ENCODE peak calls at places on chromosomes 1 and 21, in ten cellular contexts. D, L, H, E, X, V, G, Z, T and Y are unnamed samples.

GRCh38 chr1:228378453-228379164 is 28.0 kb downstream of the TRIM11 start:
- DNase-seq in D (no peak), L (no peak), H (no peak), E (peak; percentile 19), X (peak; percentile 88), V (peak; percentile 76), G (peak; percentile 99), Z (peak; percentile 85), T (peak; percentile 65), Y (peak; percentile 97)

GRCh38 chr1:226432586-226433360 is 24.9 kb upstream of the PARP1 start:
- DNase-seq in D (no peak), L (no peak), H (no peak), E (no peak), X (no peak), V (no peak), G (no peak), Z (no peak), T (no peak), Y (peak; percentile 53)

GRCh38 chr1:108877324-108877812 is 583 bp downstream of the GPSM2 start:
- DNase-seq in D (no peak), L (no peak), H (no peak), E (peak; percentile 43), X (no peak), V (no peak), G (peak; percentile 32), Z (peak; percentile 53), T (no peak), Y (no peak)

GRCh38 chr1:67441183-67441582 is 11.0 kb upstream of the SERBP1 start:
- DNase-seq in D (peak; percentile 55), L (no peak), H (no peak), E (peak; percentile 22), X (no peak), V (no peak), G (no peak), Z (peak; percentile 68), T (peak; percentile 46), Y (no peak)

GRCh38 chr21:33421713-33422393 is 18.6 kb downstream of the IFNGR2 start:
- DNase-seq in D (no peak), L (no peak), H (no peak), E (no peak), X (no peak), V (no peak), G (no peak), Z (no peak), T (no peak), Y (no peak)

GRCh38 chr1:44029260-44029910 is 1.9 kb downstream of the SLC6A9 start:
- DNase-seq in D (no peak), L (no peak), H (no peak), E (no peak), X (peak; percentile 56), V (no peak), G (peak; percentile 83), Z (no peak), T (no peak), Y (no peak)

GRCh38 chr1:65423884-65424655 is 3.6 kb downstream of the LEPR start:
- DNase-seq in D (no peak), L (peak; percentile 40), H (no peak), E (no peak), X (no peak), V (no peak), G (no peak), Z (peak; percentile 87), T (no peak), Y (no peak)

GRCh38 chr1:97906567-97907228 is 14.1 kb downstream of the DPYD start:
- DNase-seq in D (no peak), L (no peak), H (no peak), E (no peak), X (no peak), V (peak; percentile 18), G (no peak), Z (peak; percentile 56), T (no peak), Y (no peak)

GRCh38 chr1:90187186-90187585 is 192.3 kb downstream of the ZNF326 start:
- DNase-seq in D (no peak), L (no peak), H (no peak), E (no peak), X (no peak), V (no peak), G (no peak), Z (no peak), T (no peak), Y (no peak)

GRCh38 chr1:16246961-16247360 is 10.0 kb upstream of the CPLANE2 start:
- DNase-seq in D (no peak), L (no peak), H (no peak), E (no peak), X (no peak), V (no peak), G (no peak), Z (no peak), T (no peak), Y (no peak)

GRCh38 chr1:218366322-218367052 is 21.4 kb downstream of the TGFB2 start:
- DNase-seq in D (no peak), L (no peak), H (no peak), E (no peak), X (no peak), V (no peak), G (no peak), Z (no peak), T (no peak), Y (no peak)

GRCh38 chr1:94672934-94673333 is 131.4 kb upstream of the F3 start:
- DNase-seq in D (no peak), L (no peak), H (no peak), E (no peak), X (no peak), V (no peak), G (no peak), Z (peak; percentile 97), T (no peak), Y (peak; percentile 22)

GRCh38 chr1:95018602-95019369 is 54.0 kb downstream of the ALG14 start:
- DNase-seq in D (no peak), L (no peak), H (no peak), E (no peak), X (no peak), V (no peak), G (no peak), Z (peak; percentile 59), T (no peak), Y (no peak)

GRCh38 chr1:59350521-59350920 is 53.6 kb downstream of the FGGY start:
- DNase-seq in D (no peak), L (no peak), H (no peak), E (no peak), X (no peak), V (no peak), G (no peak), Z (no peak), T (no peak), Y (no peak)

GRCh38 chr1:150161747-150162581 is 12.2 kb downstream of the PLEKHO1 start:
- DNase-seq in D (no peak), L (no peak), H (no peak), E (peak; percentile 70), X (no peak), V (no peak), G (peak; percentile 44), Z (peak; percentile 37), T (no peak), Y (no peak)
- H3K4me3 ChIP-seq in D (peak overlapping the region; percentile 64), L (peak overlapping the region; percentile 56), H (no peak overlapping the region), E (peak overlapping the region; percentile 58), X (no peak overlapping the region), V (no peak overlapping the region), G (peak overlapping the region; percentile 25), Z (no peak overlapping the region), T (no peak overlapping the region), Y (peak overlapping the region; percentile 61)

GRCh38 chr1:39394598-39394997 is 96.8 kb upstream of the BMP8A start:
- DNase-seq in D (no peak), L (no peak), H (no peak), E (peak; percentile 66), X (no peak), V (no peak), G (no peak), Z (no peak), T (no peak), Y (peak; percentile 81)

GRCh38 chr1:39395357-39395831 is 96.0 kb upstream of the BMP8A start:
- DNase-seq in D (no peak), L (no peak), H (no peak), E (peak; percentile 73), X (no peak), V (no peak), G (no peak), Z (peak; percentile 79), T (no peak), Y (peak; percentile 65)

GRCh38 chr1:39396671-39397070 is 94.8 kb upstream of the BMP8A start:
- DNase-seq in D (no peak), L (no peak), H (no peak), E (no peak), X (no peak), V (no peak), G (no peak), Z (peak; percentile 42), T (no peak), Y (no peak)

GRCh38 chr1:39397487-39397886 is 93.9 kb upstream of the BMP8A start:
- DNase-seq in D (no peak), L (no peak), H (no peak), E (no peak), X (no peak), V (no peak), G (no peak), Z (no peak), T (no peak), Y (no peak)

GRCh38 chr1:39398278-39399010 is 93.0 kb upstream of the BMP8A start:
- DNase-seq in D (peak; percentile 60), L (no peak), H (no peak), E (no peak), X (no peak), V (no peak), G (peak; percentile 34), Z (peak; percentile 99), T (peak; percentile 30), Y (peak; percentile 87)
- H3K4me3 ChIP-seq in D (peak overlapping the region; percentile 39), L (no peak overlapping the region), H (no peak overlapping the region), E (no peak overlapping the region), X (no peak overlapping the region), V (no peak overlapping the region), G (no peak overlapping the region), Z (no peak overlapping the region), T (no peak overlapping the region), Y (no peak overlapping the region)

DNA sequence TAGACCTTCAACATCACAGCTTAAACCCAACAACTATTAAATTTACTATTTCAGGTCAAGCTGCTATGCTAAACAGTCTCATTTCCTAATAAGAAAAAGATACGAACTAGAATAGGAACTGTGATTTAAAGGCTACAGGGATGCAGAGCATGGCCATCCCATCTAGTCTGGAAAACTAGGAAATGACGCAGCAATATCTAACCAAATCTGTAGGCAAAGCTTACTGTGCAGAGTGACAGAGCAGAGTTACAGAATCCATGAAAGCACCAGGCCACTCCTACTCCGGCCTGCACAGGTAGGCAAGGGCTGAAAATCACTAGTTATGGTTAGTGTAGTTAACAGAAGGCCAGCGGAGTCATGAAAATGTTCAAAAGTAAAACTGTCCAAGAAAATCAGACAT is 2.1 kb downstream of the HLCS start:
- DNase-seq in D (no peak), L (no peak), H (no peak), E (no peak), X (no peak), V (no peak), G (no peak), Z (no peak), T (no peak), Y (no peak)
- H3K4me3 ChIP-seq in D (no peak overlapping the region), L (no peak overlapping the region), H (no peak overlapping the region), E (no peak overlapping the region), X (no peak overlapping the region), V (no peak overlapping the region), G (no peak overlapping the region), Z (no peak overlapping the region), T (no peak overlapping the region), Y (no peak overlapping the region)

GRCh38 chr21:36481639-36482038 is 1.7 kb upstream of the CLDN14 start:
- DNase-seq in D (no peak), L (no peak), H (no peak), E (no peak), X (no peak), V (no peak), G (no peak), Z (no peak), T (no peak), Y (no peak)
- H3K4me3 ChIP-seq in D (no peak overlapping the region), L (no peak overlapping the region), H (no peak overlapping the region), E (no peak overlapping the region), X (no peak overlapping the region), V (no peak overlapping the region), G (no peak overlapping the region), Z (no peak overlapping the region), T (no peak overlapping the region), Y (no peak overlapping the region)